ENCODE peak calls at places on chromosomes 3 and 15, in seven cellular contexts. N, E, V, K, W, U and M are unnamed samples. For H3K4me1, the result is how much of the 10 kb centered on the place peaks cover.

GRCh38 chr3:101573449-101574387 is at the start of gene PCNP:
- DNase-seq in N (peak), W (peak), E (peak), V (peak), K (peak), U (peak), M (peak)

GRCh38 chr15:68781766-68782588 is 38.7 kb downstream of the ANP32A start:
- DNase-seq in W (no peak), K (no peak), U (no peak), N (peak), V (no peak), E (no peak), M (no peak)

GRCh38 chr3:11059799-11060115 is 67.2 kb downstream of the SLC6A1 start:
- DNase-seq in E (no peak), U (no peak), V (no peak), W (no peak), K (no peak), N (no peak), M (no peak)

GRCh38 chr15:85005744-85006143 is 24.1 kb downstream of the PDE8A start:
- DNase-seq in E (no peak), W (no peak), N (no peak), V (no peak), K (no peak), U (no peak), M (peak)

GRCh38 chr15:50889589-50889988 is 18.9 kb upstream of the AP4E1 start:
- DNase-seq in V (no peak), U (no peak), W (no peak), K (no peak), N (no peak), E (no peak), M (no peak)

GRCh38 chr15:97968380-97968779 is 7.9 kb downstream of the ARRDC4 start:
- DNase-seq in N (no peak), V (no peak), E (peak), U (peak), W (no peak), K (no peak), M (peak)

GRCh38 chr15:79007066-79007465 is 62.2 kb upstream of the CTSH start:
- DNase-seq in N (peak), U (peak), W (peak), K (peak), V (peak), E (peak), M (peak)

GRCh38 chr3:49872801-49873281 is 3.1 kb upstream of the CAMKV start:
- DNase-seq in N (no peak), W (no peak), U (no peak), E (no peak), V (peak), K (no peak), M (no peak)

GRCh38 chr3:54882114-54882833 is 45.6 kb downstream of the LRTM1 start:
- DNase-seq in W (no peak), N (no peak), U (peak), V (no peak), K (no peak), E (peak), M (no peak)

GRCh38 chr3:115040673-115041286 is 106.3 kb downstream of the ZBTB20 start:
- DNase-seq in V (peak), U (peak), E (peak), K (no peak), W (peak), N (no peak), M (no peak)

GRCh38 chr3:197749315-197749600 is 425 bp upstream of the FYTTD1 start:
- DNase-seq in U (peak), N (peak), E (peak), V (peak), K (no peak), W (no peak), M (peak)

GRCh38 chr15:74291101-74292071 is 55.3 kb downstream of the CCDC33 start:
- DNase-seq in E (peak), W (peak), V (peak), K (peak), N (peak), U (peak), M (peak)

GRCh38 chr3:15269091-15269989 is 63.0 kb downstream of the SH3BP5 start:
- DNase-seq in W (no peak), K (peak), E (peak), N (peak), U (peak), V (peak), M (peak)

GRCh38 chr3:7282988-7283387 is 422.1 kb downstream of the GRM7 start:
- DNase-seq in W (no peak), E (no peak), V (no peak), U (peak), K (no peak), N (no peak), M (no peak)

GRCh38 chr15:67931861-67932260 is 92.0 kb upstream of the RNU6-1 start:
- DNase-seq in N (no peak), V (no peak), K (no peak), U (peak), W (no peak), E (no peak), M (no peak)

GRCh38 chr3:167350245-167350862 is 29.7 kb downstream of the ZBBX start:
- DNase-seq in N (no peak), K (no peak), V (peak), U (peak), W (peak), E (no peak), M (peak)

GRCh38 chr15:55802600-55803376 is 59.8 kb upstream of the PRTG start:
- DNase-seq in V (no peak), E (no peak), U (no peak), K (no peak), N (no peak), W (no peak), M (no peak)

GRCh38 chr3:55639886-55640765 is 153.0 kb upstream of the WNT5A start:
- DNase-seq in E (no peak), N (no peak), K (no peak), U (no peak), V (peak), W (no peak), M (no peak)

GRCh38 chr15:78207110-78207458 is 27.3 kb downstream of the ACSBG1 start:
- DNase-seq in K (no peak), E (no peak), N (no peak), U (no peak), W (no peak), V (no peak), M (no peak)

GRCh38 chr3:169750665-169751064 is 14.2 kb downstream of the TERC start:
- DNase-seq in K (no peak), U (no peak), E (no peak), W (no peak), V (no peak), N (no peak), M (no peak)

GRCh38 chr3:156461889-156462288 is 93.0 kb downstream of the SSR3 start:
- DNase-seq in V (no peak), E (no peak), N (no peak), W (no peak), K (no peak), U (no peak), M (no peak)

GRCh38 chr3:146065573-146066006 is 95.4 kb downstream of the PLOD2 start:
- DNase-seq in W (peak), N (no peak), U (peak), E (peak), K (no peak), V (peak), M (peak)

DNA sequence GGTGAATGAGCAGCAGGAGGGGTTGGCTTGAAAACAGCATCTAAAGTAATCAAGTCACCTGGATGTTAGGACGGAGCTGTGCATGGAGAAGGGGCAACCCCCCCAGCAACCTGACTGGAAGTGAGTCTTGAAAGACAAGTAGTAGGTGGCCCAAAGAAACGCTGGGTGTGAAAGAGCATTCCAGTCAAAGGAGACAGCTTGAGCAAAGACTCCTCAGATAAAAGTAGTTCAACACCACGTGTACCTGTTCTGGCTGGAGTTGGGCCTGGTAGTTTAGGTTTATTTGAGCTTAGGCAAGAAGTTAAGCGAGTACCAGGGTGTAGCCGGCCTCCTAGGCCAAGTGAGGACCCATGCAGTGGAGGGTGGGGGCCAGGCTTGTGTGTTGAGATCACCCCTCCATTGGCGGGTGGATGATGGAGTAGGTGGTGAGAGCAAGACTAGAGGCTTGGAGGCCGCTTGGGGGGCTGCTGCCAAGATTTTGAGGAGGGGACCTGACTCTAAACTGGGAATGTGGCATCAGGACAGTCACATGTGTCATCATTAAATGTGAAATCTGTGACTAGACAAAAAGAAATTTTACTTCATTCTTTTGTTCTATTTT is 61.3 kb downstream of the ABHD2 start:
- DNase-seq in N (no peak), E (no peak), V (no peak), K (no peak), W (no peak), U (no peak), M (no peak)
- H3K4me1 ChIP-seq in N (under half), E (under half), V (under half), K (under half), W (under half), U (under half), M (under half)

GRCh38 chr15:38853608-38854007 is 289.0 kb upstream of the RASGRP1 start:
- DNase-seq in E (peak), W (peak), N (peak), V (peak), K (peak), U (peak), M (peak)
- H3K4me2 ChIP-seq in E (no peak), W (no peak), N (no peak), V (no peak), K (no peak), U (no peak), M (no peak)

GRCh38 chr3:31193871-31194270 is 299.4 kb upstream of the GADL1 start:
- DNase-seq in E (peak), V (no peak), W (no peak), U (no peak), K (no peak), N (no peak), M (no peak)

GRCh38 chr3:31197941-31198340 is 303.5 kb upstream of the GADL1 start:
- DNase-seq in V (no peak), U (no peak), N (no peak), K (no peak), E (no peak), W (no peak), M (no peak)

GRCh38 chr3:31196881-31197364 is 302.5 kb upstream of the GADL1 start:
- DNase-seq in K (no peak), V (peak), E (peak), U (peak), N (peak), W (no peak), M (peak)

GRCh38 chr3:31198890-31199289 is 304.4 kb upstream of the GADL1 start:
- DNase-seq in K (no peak), U (no peak), V (no peak), N (no peak), W (no peak), E (no peak), M (no peak)

GRCh38 chr3:31196261-31196660 is 301.8 kb upstream of the GADL1 start:
- DNase-seq in W (no peak), N (no peak), U (no peak), E (no peak), K (no peak), V (no peak), M (no peak)
- H3K23ac ChIP-seq in W (no peak), N (no peak), U (no peak), E (no peak), K (no peak), V (no peak), M (no peak)

GRCh38 chr3:12380408-12380795 is 91.5 kb downstream of the PPARG start:
- DNase-seq in U (no peak), V (no peak), N (no peak), K (no peak), W (no peak), E (no peak), M (peak)
- H3K4me1 ChIP-seq in U (under half), V (under half), N (under half), K (under half), W (under half), E (under half), M (under half)

DNA sequence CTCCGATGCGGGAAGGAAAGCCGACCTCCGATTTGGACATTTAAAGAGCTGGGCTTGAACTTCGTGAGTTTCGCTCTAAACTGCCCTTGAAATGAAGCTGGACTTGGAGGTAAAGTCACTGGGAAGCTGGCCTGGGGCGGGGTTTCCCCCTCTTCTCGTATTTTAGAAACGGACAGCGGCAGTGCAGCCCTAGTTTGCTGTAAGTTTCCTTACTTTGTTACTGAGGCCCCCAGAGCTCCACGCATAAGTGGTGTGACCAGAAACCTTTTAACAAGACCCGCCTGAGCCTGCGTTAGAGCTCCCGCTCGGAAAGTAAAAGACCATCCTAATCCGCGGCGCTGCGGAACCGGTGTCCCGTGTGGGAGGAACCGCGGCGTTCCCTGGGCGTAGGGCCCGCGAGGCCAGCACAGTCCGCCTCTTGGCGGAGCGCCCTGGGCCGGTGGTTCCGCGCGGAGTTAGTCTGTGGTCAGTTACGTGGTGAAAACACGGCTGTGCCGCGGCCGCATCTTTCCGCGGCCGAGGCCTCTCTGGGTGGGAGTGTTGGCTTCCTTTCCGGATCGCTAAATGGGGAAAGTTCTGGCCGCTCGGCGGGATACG is 409 bp downstream of the B3GNT5 start:
- DNase-seq in N (no peak), V (peak), E (peak), W (no peak), K (peak), U (peak), M (peak)
- H3K4me2 ChIP-seq in N (peak), V (peak), E (peak), W (peak), K (peak), U (peak), M (peak)

GRCh38 chr3:59482001-59482400 is 432.2 kb upstream of the CFAP20DC start:
- DNase-seq in U (no peak), N (no peak), V (no peak), E (no peak), K (no peak), W (no peak), M (peak)
- H3K23ac ChIP-seq in U (no peak), N (no peak), V (no peak), E (no peak), K (no peak), W (no peak), M (no peak)

GRCh38 chr3:140844072-140844471 is 97.6 kb upstream of the SLC25A36 start:
- DNase-seq in U (no peak), K (no peak), W (no peak), E (no peak), V (no peak), N (no peak), M (no peak)
- H3K4me1 ChIP-seq in U (under half), K (under half), W (under half), E (under half), V (under half), N (under half), M (under half)

GRCh38 chr15:26235148-26235769 is 372.1 kb upstream of the ATP10A start:
- DNase-seq in V (peak), K (peak), U (no peak), W (peak), E (no peak), N (peak), M (no peak)
- H3K4me2 ChIP-seq in V (peak), K (peak), U (no peak), W (peak), E (no peak), N (peak), M (peak)

DNA sequence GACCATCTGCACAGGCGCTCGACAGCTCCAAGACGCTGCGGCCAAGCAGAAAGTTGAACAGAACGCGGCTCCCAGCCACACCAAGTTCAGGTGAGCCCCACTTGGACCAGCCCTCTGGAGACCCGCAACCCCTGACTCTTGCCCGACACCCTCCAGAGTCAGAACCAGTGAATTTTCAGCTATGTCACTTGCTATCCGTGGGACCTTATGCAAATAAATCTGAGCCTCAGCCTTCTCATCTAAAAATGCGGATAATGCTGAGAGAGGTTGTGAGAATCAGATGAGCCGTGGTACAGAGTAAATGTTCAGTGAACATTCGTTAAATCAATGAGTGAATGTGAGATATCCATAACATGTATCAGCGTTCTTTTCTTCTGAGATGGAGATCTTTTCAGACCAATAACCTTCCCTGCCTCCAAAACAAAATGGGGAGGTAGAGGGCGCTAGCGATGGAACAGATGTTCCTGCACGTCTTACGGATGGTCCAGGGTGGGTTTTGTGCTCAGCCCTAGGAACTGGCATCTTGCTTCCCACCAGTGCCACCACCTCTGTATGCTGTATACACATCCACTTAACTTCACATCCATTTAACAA is 524 bp downstream of the MRPS11 start:
- DNase-seq in U (peak), K (peak), E (peak), V (peak), W (no peak), N (no peak), M (no peak)
- H3K23ac ChIP-seq in U (no peak), K (no peak), E (peak), V (peak), W (no peak), N (no peak), M (no peak)